ENCODE peak calls at places on chromosome 11, in six cellular contexts. E is psoas muscle, W is trophoblast cell, L is H9, X is mucosa of descending colon, F is thyroid gland. A is an unnamed sample.
A peak's percentile ranks its signal among the peaks of the same experiment; 100 is the strongest.

GRCh38 chr11:63795066-63795465 is 18.2 kb upstream of the SPINDOC start:
- DNase-seq in E (no peak), W (no peak), L (no peak), X (no peak), F (peak; percentile 83), A (no peak)

GRCh38 chr11:76233936-76234703 is 27.8 kb upstream of the WNT11 start:
- DNase-seq in E (peak; percentile 79), W (peak; percentile 40), L (peak; percentile 50), X (peak; percentile 74), F (peak; percentile 39), A (peak; percentile 86)

GRCh38 chr11:11095971-11096370 is 238.1 kb upstream of the ZBED5 start:
- DNase-seq in E (no peak), W (no peak), L (no peak), X (no peak), F (no peak), A (no peak)

GRCh38 chr11:69409812-69410645 is 71.4 kb upstream of the LINC01488 start:
- DNase-seq in E (no peak), W (no peak), L (no peak), X (no peak), F (no peak), A (no peak)

GRCh38 chr11:129960216-129961214 is 42.1 kb downstream of the PRDM10 start:
- DNase-seq in E (no peak), W (peak; percentile 41), L (no peak), X (no peak), F (no peak), A (no peak)

GRCh38 chr11:80165763-80166162 is 724.9 kb upstream of the TENM4 start:
- DNase-seq in E (no peak), W (peak; percentile 5), L (no peak), X (no peak), F (no peak), A (no peak)

GRCh38 chr11:16301462-16301861 is 54.9 kb downstream of the SOX6 start:
- DNase-seq in E (no peak), W (no peak), L (no peak), X (no peak), F (no peak), A (no peak)

GRCh38 chr11:43555811-43556210 is 124.7 kb upstream of the HSD17B12 start:
- DNase-seq in E (no peak), W (no peak), L (no peak), X (no peak), F (peak; percentile 30), A (no peak)

GRCh38 chr11:72789493-72790131 is 4.2 kb downstream of the STARD10 start:
- DNase-seq in E (no peak), W (no peak), L (no peak), X (peak; percentile 37), F (no peak), A (peak; percentile 80)

GRCh38 chr11:119118227-119118626 is 3.2 kb upstream of the HINFP start:
- DNase-seq in E (no peak), W (no peak), L (no peak), X (no peak), F (no peak), A (no peak)

GRCh38 chr11:108703916-108704315 is 39.0 kb downstream of the DDX10 start:
- DNase-seq in E (no peak), W (no peak), L (no peak), X (no peak), F (no peak), A (no peak)

GRCh38 chr11:32052218-32052617 is 38.7 kb upstream of the RCN1 start:
- DNase-seq in E (peak; percentile 27), W (peak; percentile 85), L (peak; percentile 35), X (no peak), F (peak; percentile 48), A (no peak)

GRCh38 chr11:117382746-117383145 is 55.1 kb downstream of the CEP164 start:
- DNase-seq in E (no peak), W (no peak), L (no peak), X (no peak), F (no peak), A (no peak)

GRCh38 chr11:102177974-102178631 is 67.9 kb downstream of the YAP1 start:
- DNase-seq in E (no peak), W (peak; percentile 96), L (no peak), X (no peak), F (no peak), A (no peak)

GRCh38 chr11:19242184-19242932 is 1.6 kb upstream of the E2F8 start:
- DNase-seq in E (no peak), W (peak; percentile 25), L (peak; percentile 49), X (peak; percentile 55), F (peak; percentile 19), A (no peak)

GRCh38 chr11:62402226-62402625 is 16.6 kb upstream of the SCGB1A1 start:
- DNase-seq in E (peak; percentile 74), W (no peak), L (no peak), X (peak; percentile 78), F (peak; percentile 11), A (no peak)

GRCh38 chr11:61826930-61827572 is 1.0 kb upstream of the FADS2 start:
- DNase-seq in E (no peak), W (no peak), L (no peak), X (no peak), F (no peak), A (no peak)

GRCh38 chr11:127898422-127899365 is 688.7 kb downstream of the ETS1 start:
- DNase-seq in E (no peak), W (no peak), L (no peak), X (no peak), F (no peak), A (no peak)

GRCh38 chr11:11972942-11973341 is 35.5 kb downstream of the DKK3 start:
- DNase-seq in E (no peak), W (no peak), L (no peak), X (no peak), F (no peak), A (no peak)

GRCh38 chr11:117180661-117181585 is 2.4 kb downstream of the SIDT2 start:
- DNase-seq in E (peak; percentile 71), W (peak; percentile 56), L (peak; percentile 95), X (peak; percentile 84), F (peak; percentile 59), A (no peak)

GRCh38 chr11:124837491-124837856 is 27.8 kb upstream of the ROBO3 start:
- DNase-seq in E (no peak), W (peak; percentile 92), L (peak; percentile 46), X (no peak), F (peak; percentile 23), A (no peak)

GRCh38 chr11:679271-680207 is 15.5 kb downstream of the DEAF1 start:
- DNase-seq in E (no peak), W (no peak), L (no peak), X (peak; percentile 46), F (no peak), A (no peak)

GRCh38 chr11:3920148-3920852 is 64.8 kb downstream of the STIM1 start:
- DNase-seq in E (peak; percentile 60), W (no peak), L (no peak), X (no peak), F (peak; percentile 27), A (peak; percentile 16)

GRCh38 chr11:28621648-28622215 is 513.5 kb downstream of the METTL15 start:
- DNase-seq in E (no peak), W (no peak), L (no peak), X (no peak), F (no peak), A (no peak)

GRCh38 chr11:27207025-27207650 is 155.9 kb downstream of the CCDC34 start:
- DNase-seq in E (no peak), W (no peak), L (no peak), X (no peak), F (no peak), A (no peak)

GRCh38 chr11:19711911-19712280 is 741 bp upstream of the NAV2 start:
- DNase-seq in E (no peak), W (no peak), L (peak; percentile 56), X (peak; percentile 59), F (peak; percentile 62), A (no peak)

GRCh38 chr11:9254416-9254815 is 10.7 kb downstream of the DENND5A start:
- DNase-seq in E (no peak), W (no peak), L (no peak), X (no peak), F (no peak), A (no peak)

GRCh38 chr11:74860743-74861142 is 88.1 kb downstream of the XRRA1 start:
- DNase-seq in E (no peak), W (no peak), L (no peak), X (no peak), F (no peak), A (peak; percentile 12)

GRCh38 chr11:74866557-74866956 is 82.3 kb downstream of the XRRA1 start:
- DNase-seq in E (no peak), W (no peak), L (no peak), X (no peak), F (no peak), A (no peak)

GRCh38 chr11:74863410-74863809 is 85.5 kb downstream of the XRRA1 start:
- DNase-seq in E (no peak), W (no peak), L (no peak), X (no peak), F (no peak), A (no peak)
- H3K9me3 ChIP-seq in E (peaks cover 32% of the 10 kb centered on the region), W (peaks cover 25% of the 10 kb centered on the region), L (peaks cover 44% of the 10 kb centered on the region), X (peaks cover 49% of the 10 kb centered on the region), F (peaks cover 4% of the 10 kb centered on the region), A (peaks cover 37% of the 10 kb centered on the region)

DNA sequence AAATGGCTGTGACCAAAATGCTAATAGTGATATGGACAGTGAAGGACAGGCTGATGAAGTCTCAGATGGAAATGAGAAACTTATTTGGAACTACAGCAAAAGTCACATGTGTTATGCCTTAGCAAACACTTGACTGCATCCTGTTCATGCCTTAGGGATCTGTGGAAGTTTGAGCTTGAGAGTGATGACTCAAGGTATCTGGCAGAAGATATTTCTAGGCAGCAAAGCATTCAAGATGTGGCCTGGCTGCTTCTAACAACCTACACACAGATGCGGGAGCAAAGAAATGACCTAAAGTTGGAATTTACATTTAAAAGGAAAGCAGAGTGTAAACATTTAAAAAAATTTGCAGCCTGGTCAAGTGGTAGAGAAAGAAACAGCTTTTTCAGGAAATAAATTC is 28.1 kb upstream of the CD81 start:
- DNase-seq in E (no peak), W (no peak), L (no peak), X (no peak), F (no peak), A (no peak)
- H3K9me3 ChIP-seq in E (no peaks in the 10 kb centered on the region), W (peaks cover 37% of the 10 kb centered on the region), L (peaks cover 13% of the 10 kb centered on the region), X (peaks cover 7% of the 10 kb centered on the region), F (no peaks in the 10 kb centered on the region), A (no peaks in the 10 kb centered on the region)

GRCh38 chr11:50412832-50413231 is 380.2 kb downstream of the OR4C45 start:
- DNase-seq in E (no peak), W (no peak), L (no peak), X (no peak), F (no peak), A (no peak)
- H3K9me3 ChIP-seq in E (peaks cover 4% of the 10 kb centered on the region), W (peaks cover 25% of the 10 kb centered on the region), L (peaks cover 90% of the 10 kb centered on the region), X (peaks cover 85% of the 10 kb centered on the region), F (no peaks in the 10 kb centered on the region), A (no peaks in the 10 kb centered on the region)

DNA sequence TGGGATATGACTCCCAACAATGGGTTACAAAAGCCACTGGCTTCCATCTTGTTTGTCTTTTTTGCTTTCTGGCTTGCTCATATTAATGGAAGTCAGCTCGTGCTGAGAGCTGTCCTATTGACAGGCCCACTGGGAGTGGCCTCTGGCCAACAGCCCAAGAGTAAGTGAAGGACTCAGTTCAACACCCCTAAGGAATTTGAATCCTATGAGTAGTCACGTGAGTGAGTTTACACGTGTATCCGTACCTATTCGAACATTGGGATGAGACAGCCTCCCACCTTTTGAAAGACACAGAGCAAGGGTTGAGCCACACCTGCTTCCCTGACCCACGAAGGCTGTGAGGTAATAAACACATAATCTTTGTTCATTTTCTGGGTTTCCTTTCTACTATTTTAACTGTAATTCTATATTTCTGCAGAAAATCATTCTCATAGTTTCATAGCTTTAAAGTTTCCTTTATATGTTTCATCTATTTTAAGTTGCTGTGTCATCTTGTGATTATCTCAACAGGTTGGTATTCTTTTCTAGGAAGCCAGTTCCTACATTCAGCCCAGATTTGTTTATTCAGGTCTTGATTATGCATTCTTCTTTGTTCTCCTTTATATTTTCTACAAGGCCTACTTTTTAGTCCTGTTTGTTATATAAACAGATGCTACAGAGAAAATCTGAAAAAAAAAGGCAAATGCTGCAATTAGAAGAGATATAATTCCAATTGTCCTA is 802.3 kb downstream of the CNTN5 start:
- DNase-seq in E (no peak), W (no peak), L (no peak), X (no peak), F (no peak), A (no peak)
- H3K9me3 ChIP-seq in E (no peaks in the 10 kb centered on the region), W (peaks cover 1% of the 10 kb centered on the region), L (no peaks in the 10 kb centered on the region), X (peaks cover 4% of the 10 kb centered on the region), F (no peaks in the 10 kb centered on the region), A (no peaks in the 10 kb centered on the region)

A was measured in ascending aorta.